ENCODE peak calls at places on chromosome 11, in five cellular contexts. L, T, E, I and R are unnamed samples. For H3K4me1, the result is how much of the 10 kb centered on the place peaks cover.

GRCh38 chr11:19988598-19988997 is 171.7 kb downstream of the DBX1 start:
- DNase-seq in E (no peak), L (no peak), T (peak), I (no peak), R (no peak)

GRCh38 chr11:44817207-44817944 is 90.6 kb downstream of the TSPAN18 start:
- DNase-seq in L (no peak), T (no peak), I (no peak), E (peak), R (no peak)

GRCh38 chr11:73463359-73463758 is 87.2 kb downstream of the RELT start:
- DNase-seq in T (peak), I (no peak), L (no peak), E (peak), R (peak)

GRCh38 chr11:94895451-94895850 is 77.9 kb downstream of the CWC15 start:
- DNase-seq in E (no peak), L (no peak), I (no peak), T (peak), R (no peak)

GRCh38 chr11:74714904-74715303 is 16.3 kb downstream of the CHRDL2 start:
- DNase-seq in T (no peak), L (no peak), E (no peak), I (no peak), R (no peak)

GRCh38 chr11:73310076-73310475 is 2.0 kb downstream of the ARHGEF17 start:
- DNase-seq in T (no peak), E (no peak), L (no peak), I (no peak), R (no peak)

GRCh38 chr11:94776351-94777321 is 8.5 kb downstream of the AMOTL1 start:
- DNase-seq in E (peak), I (peak), T (peak), L (no peak), R (no peak)

GRCh38 chr11:64611176-64611575 is 20.2 kb downstream of the SLC22A12 start:
- DNase-seq in E (no peak), L (no peak), I (no peak), T (no peak), R (no peak)

GRCh38 chr11:55658031-55658573 is 3.9 kb upstream of the OR4C6 start:
- DNase-seq in T (no peak), L (peak), I (no peak), E (no peak), R (no peak)

GRCh38 chr11:11229691-11230090 is 123.4 kb downstream of the CSNK2A3 start:
- DNase-seq in L (no peak), E (no peak), T (no peak), I (no peak), R (no peak)

GRCh38 chr11:126375726-126376125 is 20.2 kb downstream of the ST3GAL4 start:
- DNase-seq in T (no peak), L (no peak), E (peak), I (no peak), R (no peak)

GRCh38 chr11:124762077-124762623 is at the start of gene ESAM:
- DNase-seq in T (no peak), I (peak), E (no peak), L (no peak), R (peak)

GRCh38 chr11:115194798-115195101 is 309.5 kb downstream of the CADM1 start:
- DNase-seq in T (no peak), I (no peak), E (no peak), L (peak), R (no peak)

GRCh38 chr11:120792306-120792705 is 231.6 kb upstream of the TBCEL start:
- DNase-seq in E (no peak), I (no peak), L (no peak), T (no peak), R (peak)

GRCh38 chr11:32259641-32260081 is 168.8 kb downstream of the RCN1 start:
- DNase-seq in I (no peak), T (peak), L (peak), E (peak), R (peak)

GRCh38 chr11:120335596-120335927 is 651 bp upstream of the ARHGEF12 start:
- DNase-seq in T (no peak), E (no peak), L (no peak), I (peak), R (peak)

GRCh38 chr11:60710482-60710881 is 11.1 kb downstream of the MS4A8 start:
- DNase-seq in E (no peak), L (no peak), T (no peak), I (no peak), R (no peak)

GRCh38 chr11:78022397-78023396 is at the start of gene KCTD14:
- DNase-seq in I (peak), L (no peak), E (no peak), T (no peak), R (peak)

GRCh38 chr11:59866397-59866796 is at the start of gene TCN1:
- DNase-seq in L (no peak), E (no peak), I (no peak), T (no peak), R (peak)

GRCh38 chr11:107744736-107745135 is 32.9 kb upstream of the SLN start:
- DNase-seq in L (no peak), T (no peak), E (no peak), I (no peak), R (no peak)

GRCh38 chr11:92886243-92886905 is 83.1 kb upstream of the MTNR1B start:
- DNase-seq in E (peak), I (no peak), L (peak), T (peak), R (peak)

GRCh38 chr11:108009497-108010360 is 1.0 kb downstream of the CUL5 start:
- DNase-seq in I (peak), E (no peak), T (peak), L (no peak), R (no peak)

GRCh38 chr11:77814848-77815247 is 5.7 kb downstream of the RSF1 start:
- DNase-seq in T (no peak), L (no peak), E (no peak), I (no peak), R (no peak)

GRCh38 chr11:45652781-45653180 is 12.6 kb downstream of the CHST1 start:
- DNase-seq in E (no peak), I (no peak), T (no peak), L (no peak), R (peak)

GRCh38 chr11:43547411-43547718 is 133.2 kb upstream of the HSD17B12 start:
- DNase-seq in I (peak), T (no peak), L (no peak), E (no peak), R (no peak)

GRCh38 chr11:17287058-17287457 is 10.5 kb downstream of the NUCB2 start:
- DNase-seq in T (no peak), E (no peak), I (no peak), L (no peak), R (no peak)

GRCh38 chr11:73271936-73272679 is at the start of gene P2RY6:
- DNase-seq in T (peak), I (peak), E (peak), L (no peak), R (no peak)

GRCh38 chr11:65555693-65556231 is 2.4 kb downstream of the LTBP3 start:
- DNase-seq in T (peak), I (no peak), E (peak), L (no peak), R (peak)

GRCh38 chr11:69982675-69983570 is 95.2 kb upstream of the ANO1 start:
- DNase-seq in L (no peak), E (no peak), T (no peak), I (no peak), R (no peak)

GRCh38 chr11:126338346-126339055 is 17.0 kb upstream of the ST3GAL4 start:
- DNase-seq in I (no peak), T (no peak), L (no peak), E (no peak), R (no peak)

GRCh38 chr11:35855685-35856084 is 88.2 kb upstream of the LDLRAD3 start:
- DNase-seq in E (no peak), T (no peak), L (no peak), I (no peak), R (no peak)

GRCh38 chr11:44016129-44016528 is 31.7 kb upstream of the ACCSL start:
- DNase-seq in E (peak), I (peak), L (no peak), T (peak), R (no peak)

GRCh38 chr11:116879789-116880402 is 42.5 kb upstream of the APOA1 start:
- DNase-seq in T (peak), I (no peak), E (peak), L (peak), R (peak)

GRCh38 chr11:114128399-114128798 is 68.9 kb downstream of the ZBTB16 start:
- DNase-seq in T (no peak), L (no peak), E (no peak), I (no peak), R (no peak)

GRCh38 chr11:112583246-112583893 is 322.7 kb upstream of the PLET1 start:
- DNase-seq in I (no peak), E (peak), T (peak), L (peak), R (no peak)

GRCh38 chr11:32435511-32435946 is at the start of gene WT1:
- DNase-seq in I (no peak), E (no peak), L (no peak), T (no peak), R (peak)

DNA sequence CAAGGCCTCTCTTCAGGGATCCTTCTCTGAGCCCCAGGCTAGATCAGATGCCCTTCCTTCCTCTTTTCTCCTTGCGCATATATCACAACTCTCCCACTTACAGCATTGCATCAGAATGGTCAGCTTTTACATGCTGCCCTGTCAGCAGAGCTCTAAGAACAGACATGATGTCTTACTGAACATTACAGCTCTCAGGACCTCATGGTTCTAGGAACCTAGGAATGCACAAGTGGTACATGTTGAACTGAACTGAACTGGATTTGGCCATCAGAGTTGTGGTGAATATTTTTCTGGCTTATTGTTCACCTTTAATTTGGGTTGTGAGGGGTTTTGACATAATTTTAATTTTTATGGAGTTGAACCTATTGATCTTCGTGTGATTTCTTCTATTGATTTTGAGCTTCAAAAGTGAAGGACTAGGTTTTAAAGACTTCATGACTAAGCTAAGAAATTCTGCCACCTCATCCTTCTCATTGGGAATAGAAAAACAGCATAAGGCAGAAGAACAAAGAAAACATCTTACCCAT is 37.7 kb upstream of the SPON1 start:
- DNase-seq in E (no peak), T (no peak), L (no peak), I (no peak), R (peak)
- H3K4me1 ChIP-seq in E (under half), T (under half), L (under half), I (under half), R (under half)

DNA sequence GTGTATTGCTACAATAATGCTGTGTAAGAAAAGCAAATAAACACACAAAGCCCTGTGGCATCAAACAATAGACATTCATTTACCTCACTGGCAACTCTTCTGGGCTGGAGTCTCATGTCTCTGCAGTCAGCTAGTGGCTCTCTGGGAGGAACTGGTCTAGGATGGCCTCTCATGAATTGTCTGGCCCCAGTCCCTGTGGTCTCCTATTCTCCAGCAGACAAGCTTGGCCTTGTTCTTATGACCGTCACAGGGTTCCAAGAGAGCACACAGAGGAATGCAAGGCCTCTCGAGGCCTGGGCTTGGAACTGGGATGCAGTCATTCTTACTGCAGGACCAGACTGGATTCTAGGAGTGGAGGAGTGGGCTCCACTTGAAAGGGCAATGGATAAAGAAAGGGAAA is 141.2 kb upstream of the NTM start:
- DNase-seq in I (no peak), L (no peak), E (no peak), T (no peak), R (no peak)
- H3K4me1 ChIP-seq in I (under half), L (under half), E (under half), T (under half), R (under half)

DNA sequence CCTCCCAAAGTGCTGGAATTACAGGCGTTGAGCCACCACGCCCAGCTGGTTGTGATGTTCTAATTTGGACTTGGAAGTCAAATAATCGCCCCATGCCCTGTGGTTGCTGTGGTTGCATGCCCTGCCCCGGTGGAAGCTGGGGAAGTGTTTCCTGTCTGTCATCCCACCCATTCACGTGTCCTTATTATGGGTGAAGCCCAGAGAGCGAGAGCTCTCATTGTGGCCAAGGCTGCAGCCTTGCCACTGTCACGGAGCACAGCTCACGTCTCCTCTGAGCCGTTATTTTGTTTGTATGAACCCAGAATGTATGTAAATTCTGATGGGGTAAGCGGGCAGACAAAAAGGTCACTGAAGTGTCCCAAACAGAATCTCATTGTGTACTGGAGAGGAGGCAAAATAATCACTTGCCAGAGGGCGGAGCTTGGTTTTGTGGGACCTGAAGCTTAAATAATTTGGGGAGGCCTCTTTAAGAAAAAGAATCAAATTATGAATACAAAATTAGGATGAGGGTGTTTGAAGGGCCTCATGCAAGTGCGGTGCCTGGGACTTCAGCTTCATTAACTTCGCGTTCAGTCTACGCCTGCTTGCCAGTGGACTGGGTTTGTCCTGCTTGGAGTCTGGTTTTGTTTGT is 25.8 kb upstream of the TREH start:
- DNase-seq in I (no peak), T (no peak), E (peak), L (no peak), R (no peak)
- H3K4me1 ChIP-seq in I (under half), T (under half), E (under half), L (under half), R (under half)

DNA sequence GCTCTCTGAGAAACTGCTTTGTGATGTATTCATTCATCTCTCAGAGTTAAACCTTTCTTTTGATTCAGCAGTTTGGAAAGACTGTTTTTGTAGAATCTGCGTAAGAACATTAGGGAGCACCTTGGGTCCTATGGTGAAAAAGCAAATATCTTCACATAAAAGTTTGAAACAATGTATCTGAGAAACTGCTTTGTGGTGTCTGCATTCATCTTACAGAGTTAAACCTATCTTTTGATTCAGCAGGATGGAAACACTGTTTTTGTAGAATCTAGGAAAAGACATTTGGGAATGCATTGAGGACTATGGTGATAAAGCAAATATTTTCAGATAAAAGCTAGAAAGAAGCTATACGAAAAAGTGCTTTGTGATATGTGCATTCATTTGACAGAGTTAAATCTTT is 361.3 kb downstream of the OR4C45 start:
- DNase-seq in E (no peak), L (no peak), I (no peak), T (no peak), R (no peak)
- H3K4me1 ChIP-seq in E (under half), L (under half), I (under half), T (under half), R (under half)

GRCh38 chr11:2310786-2311455 is 9.1 kb downstream of the TSPAN32 start:
- DNase-seq in L (no peak), I (no peak), T (no peak), E (no peak), R (no peak)

GRCh38 chr11:2313051-2313951 is 11.5 kb downstream of the TSPAN32 start:
- DNase-seq in I (no peak), E (no peak), L (no peak), T (no peak), R (no peak)

GRCh38 chr11:2314136-2314524 is 12.3 kb downstream of the TSPAN32 start:
- DNase-seq in E (no peak), L (no peak), I (no peak), T (no peak), R (no peak)

GRCh38 chr11:2311456-2312201 is 9.8 kb downstream of the TSPAN32 start:
- DNase-seq in E (no peak), I (no peak), L (no peak), T (no peak), R (no peak)

GRCh38 chr11:2312232-2313042 is 10.6 kb downstream of the TSPAN32 start:
- DNase-seq in I (no peak), E (no peak), T (peak), L (no peak), R (no peak)
- H3K4me1 ChIP-seq in I (under half), E (under half), T (under half), L (under half), R (under half)

GRCh38 chr11:48169259-48169658 is 47.4 kb upstream of the OR4B1 start:
- DNase-seq in T (peak), E (no peak), I (no peak), L (no peak), R (no peak)
- H3K4me1 ChIP-seq in T (under half), E (under half), I (under half), L (under half), R (under half)